ENCODE peak calls at places on chromosomes 13 and 19, in ten cellular contexts. J, H, O, D, B, Z, V, U, L and E are unnamed samples.

GRCh38 chr19:55249841-55250240 is 9.0 kb downstream of the PPP6R1 start:
- DNase-seq in J (no peak), L (no peak), O (no peak), V (no peak), U (no peak), H (no peak), D (no peak), Z (no peak), B (no peak), E (no peak)

GRCh38 chr13:20608438-20609020 is 41.6 kb downstream of the IFT88 start:
- DNase-seq in Z (no peak), U (no peak), D (peak; percentile 3), J (no peak), O (no peak), H (no peak), L (no peak), B (peak; percentile 19), V (no peak), E (no peak)

GRCh38 chr13:69950160-69950559 is 157.5 kb upstream of the ATXN8OS start:
- DNase-seq in Z (no peak), J (no peak), L (no peak), B (no peak), O (no peak), H (no peak), D (no peak), V (no peak), U (no peak), E (no peak)

GRCh38 chr13:20141238-20142018 is 19.4 kb downstream of the GJA3 start:
- DNase-seq in L (no peak), B (peak; percentile 19), D (no peak), Z (no peak), U (no peak), O (no peak), V (peak; percentile 2), J (no peak), H (no peak), E (no peak)

GRCh38 chr19:46731007-46731501 is 14.1 kb upstream of the PRKD2 start:
- DNase-seq in J (no peak), D (peak; percentile 93), U (no peak), O (peak; percentile 78), L (no peak), V (no peak), H (peak; percentile 63), B (peak; percentile 83), Z (no peak), E (no peak)

GRCh38 chr13:33611016-33611805 is 206.7 kb upstream of the RFC3 start:
- DNase-seq in Z (peak; percentile 36), J (peak; percentile 36), D (peak; percentile 10), H (peak; percentile 38), B (peak; percentile 95), U (peak; percentile 67), L (no peak), V (no peak), O (no peak), E (no peak)

GRCh38 chr19:23071087-23071511 is 45.7 kb upstream of the ZNF730 start:
- DNase-seq in V (no peak), Z (no peak), L (no peak), U (peak; percentile 14), D (peak; percentile 7), B (peak; percentile 16), J (peak; percentile 39), H (no peak), O (no peak), E (peak; percentile 63)

GRCh38 chr13:22427041-22427440 is 753.7 kb upstream of the SGCG start:
- DNase-seq in D (no peak), U (no peak), V (no peak), Z (no peak), O (no peak), H (no peak), L (no peak), J (no peak), B (no peak), E (no peak)

GRCh38 chr13:72458701-72459100 is 268.7 kb downstream of the MZT1 start:
- DNase-seq in V (no peak), U (no peak), D (peak; percentile 2), J (no peak), O (peak; percentile 0), H (no peak), B (peak; percentile 17), L (no peak), Z (no peak), E (no peak)

DNA sequence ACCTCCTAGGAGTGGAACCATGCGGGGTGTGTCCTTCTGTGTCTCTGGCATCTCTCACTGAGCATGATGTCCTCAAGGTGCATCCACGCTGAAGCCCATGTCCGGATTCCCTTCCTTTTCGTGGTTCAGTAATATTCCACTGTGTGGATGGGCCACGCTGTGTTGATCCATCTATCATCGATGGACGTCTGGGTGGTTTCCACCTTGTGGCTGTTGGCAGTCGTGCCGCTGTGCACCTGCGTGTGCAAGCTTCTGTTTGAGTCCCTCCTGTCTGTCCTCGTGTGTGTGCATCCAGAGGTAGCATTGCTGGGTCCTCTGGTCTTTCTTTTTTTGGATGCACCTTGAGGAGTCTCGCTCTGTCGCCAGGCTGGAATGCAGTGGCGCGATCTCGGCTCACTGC is 11.2 kb upstream of the GNA15 start:
- DNase-seq in L (no peak), U (no peak), D (no peak), J (no peak), O (no peak), B (no peak), V (no peak), Z (no peak), H (no peak), E (no peak)
- TF ChIP-seq CTCF in L (no peak), U (no peak), D (no peak), J (no peak), O (no peak), B (no peak), V (no peak), Z (no peak), H (no peak), E (no peak)

GRCh38 chr19:1035998-1036621 is 3.8 kb upstream of the ABCA7 start:
- DNase-seq in D (no peak), B (no peak), Z (no peak), O (no peak), V (no peak), J (no peak), L (no peak), U (no peak), H (no peak), E (no peak)
- TF ChIP-seq CTCF in D (no peak), B (peak; percentile 13), Z (no peak), O (peak; percentile 2), V (no peak), J (no peak), L (no peak), U (no peak), H (no peak), E (no peak)

DNA sequence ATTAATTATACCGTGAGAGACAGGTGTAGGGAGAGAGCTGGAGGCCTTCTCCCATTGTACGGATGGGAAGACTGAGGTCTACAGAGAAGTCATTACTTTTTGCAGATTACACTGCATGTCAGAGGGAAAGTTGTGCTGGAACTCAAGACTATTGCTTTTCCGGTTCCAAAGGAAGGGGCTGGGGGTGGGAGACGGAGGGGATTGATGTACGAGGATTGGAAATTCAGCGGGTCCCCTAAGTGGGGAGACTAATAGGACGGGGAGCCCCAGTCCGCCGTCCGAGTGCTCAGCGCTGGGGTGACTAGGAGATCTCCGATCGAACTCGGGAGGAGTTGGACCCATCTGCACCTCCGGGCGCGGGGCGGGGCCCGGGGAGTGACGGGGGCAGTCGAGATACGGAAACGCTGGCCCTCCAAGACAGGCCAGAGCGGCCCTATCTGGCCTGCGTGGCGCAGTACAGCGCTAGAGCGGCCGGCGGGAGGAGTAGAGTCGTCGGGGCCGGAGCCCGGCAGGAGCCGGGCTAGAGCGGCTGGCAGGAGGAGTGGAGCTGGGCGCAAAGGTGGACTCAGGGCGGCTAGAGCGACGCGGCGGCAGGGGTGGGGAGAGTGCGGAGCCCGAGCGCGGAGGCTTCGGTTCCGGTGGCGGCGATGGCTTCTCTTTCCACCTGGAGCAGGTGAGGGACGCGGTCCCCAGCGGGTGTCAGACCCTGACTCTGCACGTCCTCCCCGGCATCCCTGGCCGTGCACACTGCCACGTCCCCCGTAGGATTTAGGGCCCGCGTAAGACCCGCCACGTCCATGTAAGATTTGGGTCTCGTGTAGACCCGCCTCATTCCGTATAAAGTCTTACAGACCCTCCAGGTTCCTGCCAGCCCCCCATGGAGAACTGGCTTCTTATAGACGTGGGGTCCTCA is 1.1 kb downstream of the ARHGEF1 start:
- DNase-seq in Z (peak; percentile 87), V (peak; percentile 90), O (peak; percentile 97), U (peak; percentile 95), B (peak; percentile 98), D (peak; percentile 94), L (peak; percentile 84), J (peak; percentile 93), H (peak; percentile 94), E (peak; percentile 97)
- TF ChIP-seq CTCF in Z (no peak), V (no peak), O (peak; percentile 16), U (peak; percentile 16), B (peak; percentile 40), D (no peak), L (no peak), J (peak; percentile 24), H (peak; percentile 17), E (no peak)

GRCh38 chr19:36027696-36028095 is 5.0 kb downstream of the CLIP3 start:
- DNase-seq in V (no peak), D (no peak), L (no peak), U (no peak), H (no peak), O (no peak), J (no peak), Z (no peak), B (no peak), E (no peak)

GRCh38 chr19:36028313-36029041 is 4.2 kb downstream of the CLIP3 start:
- DNase-seq in J (no peak), B (no peak), H (no peak), D (no peak), O (no peak), V (no peak), Z (no peak), U (no peak), L (no peak), E (no peak)

GRCh38 chr19:36031308-36031707 is 1.4 kb downstream of the CLIP3 start:
- DNase-seq in U (no peak), B (no peak), H (no peak), Z (no peak), D (no peak), V (no peak), O (no peak), J (no peak), L (no peak), E (no peak)

GRCh38 chr19:36032251-36033104 is at the start of gene CLIP3:
- DNase-seq in U (peak; percentile 61), H (no peak), Z (peak; percentile 72), L (peak; percentile 12), V (peak; percentile 49), O (peak; percentile 67), J (peak; percentile 88), D (peak; percentile 51), B (peak; percentile 81), E (peak; percentile 86)

DNA sequence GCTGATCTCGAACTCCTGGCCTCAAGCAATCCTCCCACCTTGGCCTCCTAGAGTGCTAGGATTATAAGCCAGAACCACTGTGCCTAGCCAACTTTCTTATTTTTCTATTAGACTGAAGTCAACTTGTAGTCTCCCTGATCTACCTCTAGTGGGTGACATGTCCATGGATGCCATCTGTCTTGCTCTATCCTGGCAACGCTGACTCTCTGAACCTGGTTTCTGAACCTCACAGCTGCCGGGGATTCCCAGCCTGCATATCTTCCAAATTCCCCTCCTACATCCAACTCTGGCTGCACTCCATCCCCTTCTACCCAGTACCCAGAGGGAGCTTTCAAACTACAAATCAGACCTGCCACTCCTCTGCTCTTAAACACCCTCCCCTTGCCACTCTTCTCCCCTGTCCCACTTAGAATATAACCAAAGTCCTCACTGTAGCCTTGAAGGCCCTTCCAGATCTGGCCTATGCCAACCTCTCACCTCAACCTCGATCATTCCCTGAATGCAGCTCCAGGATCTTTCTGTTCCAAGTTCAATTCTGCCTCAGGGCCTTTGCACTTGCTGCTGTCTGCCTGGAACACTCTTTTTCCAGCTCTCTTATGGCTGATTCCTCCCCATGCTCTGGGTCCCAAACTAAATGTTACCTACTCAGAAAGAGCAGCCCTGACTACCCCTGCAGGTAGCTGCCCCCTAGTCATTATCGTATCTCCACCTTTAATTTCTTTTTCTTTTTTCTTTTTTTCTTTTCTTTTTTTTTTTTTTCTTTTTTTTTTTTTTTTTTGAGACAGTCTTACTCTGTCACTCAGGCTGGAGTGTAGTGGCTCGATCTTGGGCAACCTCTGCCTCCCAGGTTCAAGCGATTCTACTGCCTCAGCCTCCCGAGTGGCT is 2.2 kb downstream of the CLIP3 start:
- DNase-seq in B (peak; percentile 51), D (peak; percentile 45), H (no peak), U (no peak), O (peak; percentile 59), J (no peak), Z (no peak), L (no peak), V (no peak), E (no peak)
- TF ChIP-seq CTCF in B (peak; percentile 17), D (peak; percentile 25), H (no peak), U (no peak), O (peak; percentile 47), J (no peak), Z (no peak), L (no peak), V (no peak), E (no peak)